ENCODE peak calls at places on chromosomes 5 and 9, in nine cellular contexts. One of them, this sample, is unnamed.

GRCh38 chr5:131475416-131476045 is 159.5 kb downstream of the RAPGEF6 start:
- DNase-seq in aorta: no peak
- DNase-seq in naive thymus-derived CD4-positive, alpha-beta T cell: no peak
- DNase-seq in tibial artery: no peak
- DNase-seq in sigmoid colon: no peak
- DNase-seq in keratinocyte: no peak
- DNase-seq in vagina: no peak
- DNase-seq in MG63: no peak
- DNase-seq in K562: no peak
- DNase-seq in this sample: no peak

GRCh38 chr5:638501-639252 is 26.5 kb downstream of the CEP72 start:
- DNase-seq in aorta: no peak
- DNase-seq in naive thymus-derived CD4-positive, alpha-beta T cell: no peak
- DNase-seq in tibial artery: no peak
- DNase-seq in sigmoid colon: no peak
- DNase-seq in keratinocyte: no peak
- DNase-seq in vagina: no peak
- DNase-seq in MG63: no peak
- DNase-seq in K562: no peak
- DNase-seq in this sample: no peak

GRCh38 chr5:39433838-39434237 is 9.1 kb upstream of the DAB2 start:
- DNase-seq in aorta: no peak
- DNase-seq in naive thymus-derived CD4-positive, alpha-beta T cell: no peak
- DNase-seq in tibial artery: no peak
- DNase-seq in sigmoid colon: no peak
- DNase-seq in keratinocyte: no peak
- DNase-seq in vagina: no peak
- DNase-seq in MG63: no peak
- DNase-seq in K562: no peak
- DNase-seq in this sample: no peak

GRCh38 chr5:91182763-91183162 is 200.4 kb downstream of the ARRDC3 start:
- DNase-seq in aorta: peak; percentile 46
- DNase-seq in naive thymus-derived CD4-positive, alpha-beta T cell: no peak
- DNase-seq in tibial artery: peak; percentile 39
- DNase-seq in sigmoid colon: no peak
- DNase-seq in keratinocyte: no peak
- DNase-seq in vagina: no peak
- DNase-seq in MG63: peak; percentile 64
- DNase-seq in K562: peak; percentile 36
- DNase-seq in this sample: no peak

GRCh38 chr9:106862115-106862945 is 636 bp upstream of the ZNF462 start:
- DNase-seq in aorta: peak; percentile 47
- DNase-seq in naive thymus-derived CD4-positive, alpha-beta T cell: no peak
- DNase-seq in tibial artery: no peak
- DNase-seq in sigmoid colon: peak; percentile 73
- DNase-seq in keratinocyte: no peak
- DNase-seq in vagina: no peak
- DNase-seq in MG63: no peak
- DNase-seq in K562: no peak
- DNase-seq in this sample: no peak

GRCh38 chr5:137995077-137995746 is 37.7 kb downstream of the FAM13B start:
- DNase-seq in aorta: no peak
- DNase-seq in naive thymus-derived CD4-positive, alpha-beta T cell: no peak
- DNase-seq in tibial artery: no peak
- DNase-seq in sigmoid colon: no peak
- DNase-seq in keratinocyte: no peak
- DNase-seq in vagina: no peak
- DNase-seq in MG63: no peak
- DNase-seq in K562: peak; percentile 81
- DNase-seq in this sample: no peak

GRCh38 chr9:127209948-127210621 is 54.5 kb upstream of the GARNL3 start:
- DNase-seq in aorta: no peak
- DNase-seq in naive thymus-derived CD4-positive, alpha-beta T cell: no peak
- DNase-seq in tibial artery: no peak
- DNase-seq in sigmoid colon: no peak
- DNase-seq in keratinocyte: no peak
- DNase-seq in vagina: no peak
- DNase-seq in MG63: no peak
- DNase-seq in K562: no peak
- DNase-seq in this sample: no peak

GRCh38 chr9:34437006-34437925 is 21.1 kb downstream of the FAM219A start:
- DNase-seq in aorta: no peak
- DNase-seq in naive thymus-derived CD4-positive, alpha-beta T cell: peak; percentile 70
- DNase-seq in tibial artery: peak; percentile 48
- DNase-seq in sigmoid colon: peak; percentile 70
- DNase-seq in keratinocyte: peak; percentile 45
- DNase-seq in vagina: no peak
- DNase-seq in MG63: no peak
- DNase-seq in K562: peak; percentile 76
- DNase-seq in this sample: peak; percentile 36

GRCh38 chr5:68332546-68332945 is 117.0 kb downstream of the PIK3R1 start:
- DNase-seq in aorta: no peak
- DNase-seq in naive thymus-derived CD4-positive, alpha-beta T cell: no peak
- DNase-seq in tibial artery: no peak
- DNase-seq in sigmoid colon: no peak
- DNase-seq in keratinocyte: no peak
- DNase-seq in vagina: no peak
- DNase-seq in MG63: no peak
- DNase-seq in K562: no peak
- DNase-seq in this sample: no peak

GRCh38 chr9:131382850-131383729 is 10.8 kb upstream of the PRRC2B start:
- DNase-seq in aorta: no peak
- DNase-seq in naive thymus-derived CD4-positive, alpha-beta T cell: no peak
- DNase-seq in tibial artery: no peak
- DNase-seq in sigmoid colon: peak; percentile 87
- DNase-seq in keratinocyte: no peak
- DNase-seq in vagina: no peak
- DNase-seq in MG63: peak; percentile 72
- DNase-seq in K562: no peak
- DNase-seq in this sample: no peak

GRCh38 chr5:1827410-1828397 is 26.5 kb downstream of the NDUFS6 start:
- DNase-seq in aorta: no peak
- DNase-seq in naive thymus-derived CD4-positive, alpha-beta T cell: peak; percentile 19
- DNase-seq in tibial artery: no peak
- DNase-seq in sigmoid colon: peak; percentile 45
- DNase-seq in keratinocyte: no peak
- DNase-seq in vagina: no peak
- DNase-seq in MG63: no peak
- DNase-seq in K562: peak; percentile 40
- DNase-seq in this sample: no peak

GRCh38 chr5:40514986-40515385 is 164.7 kb upstream of the PTGER4 start:
- DNase-seq in aorta: no peak
- DNase-seq in naive thymus-derived CD4-positive, alpha-beta T cell: peak; percentile 63
- DNase-seq in tibial artery: no peak
- DNase-seq in sigmoid colon: no peak
- DNase-seq in keratinocyte: no peak
- DNase-seq in vagina: no peak
- DNase-seq in MG63: no peak
- DNase-seq in K562: no peak
- DNase-seq in this sample: no peak

GRCh38 chr9:122642226-122642625 is 15.2 kb downstream of the OR1B1 start:
- DNase-seq in aorta: no peak
- DNase-seq in naive thymus-derived CD4-positive, alpha-beta T cell: no peak
- DNase-seq in tibial artery: no peak
- DNase-seq in sigmoid colon: no peak
- DNase-seq in keratinocyte: no peak
- DNase-seq in vagina: no peak
- DNase-seq in MG63: no peak
- DNase-seq in K562: peak; percentile 12
- DNase-seq in this sample: no peak

GRCh38 chr9:88980732-88981336 is 10.4 kb upstream of the S1PR3 start:
- DNase-seq in aorta: no peak
- DNase-seq in naive thymus-derived CD4-positive, alpha-beta T cell: no peak
- DNase-seq in tibial artery: peak; percentile 1
- DNase-seq in sigmoid colon: no peak
- DNase-seq in keratinocyte: no peak
- DNase-seq in vagina: peak; percentile 44
- DNase-seq in MG63: peak; percentile 64
- DNase-seq in K562: no peak
- DNase-seq in this sample: no peak

GRCh38 chr9:119951090-119951489 is 581.9 kb upstream of the BRINP1 start:
- DNase-seq in aorta: peak; percentile 44
- DNase-seq in naive thymus-derived CD4-positive, alpha-beta T cell: no peak
- DNase-seq in tibial artery: no peak
- DNase-seq in sigmoid colon: no peak
- DNase-seq in keratinocyte: no peak
- DNase-seq in vagina: no peak
- DNase-seq in MG63: peak; percentile 73
- DNase-seq in K562: no peak
- DNase-seq in this sample: no peak

GRCh38 chr5:126938461-126938860 is 91.9 kb downstream of the MARCHF3 start:
- DNase-seq in aorta: no peak
- DNase-seq in naive thymus-derived CD4-positive, alpha-beta T cell: no peak
- DNase-seq in tibial artery: no peak
- DNase-seq in sigmoid colon: no peak
- DNase-seq in keratinocyte: no peak
- DNase-seq in vagina: no peak
- DNase-seq in MG63: no peak
- DNase-seq in K562: no peak
- DNase-seq in this sample: no peak

GRCh38 chr9:29126783-29127182 is 1553.5 kb upstream of the C9orf72 start:
- DNase-seq in aorta: no peak
- DNase-seq in naive thymus-derived CD4-positive, alpha-beta T cell: no peak
- DNase-seq in tibial artery: no peak
- DNase-seq in sigmoid colon: no peak
- DNase-seq in keratinocyte: no peak
- DNase-seq in vagina: no peak
- DNase-seq in MG63: no peak
- DNase-seq in K562: no peak
- DNase-seq in this sample: no peak
- H3K9me3 ChIP-seq in aorta: no peaks in the 10 kb centered on the region
- H3K9me3 ChIP-seq in naive thymus-derived CD4-positive, alpha-beta T cell: no peaks in the 10 kb centered on the region
- H3K9me3 ChIP-seq in tibial artery: no peaks in the 10 kb centered on the region
- H3K9me3 ChIP-seq in sigmoid colon: no peaks in the 10 kb centered on the region
- H3K9me3 ChIP-seq in keratinocyte: peaks cover 2% of the 10 kb centered on the region
- H3K9me3 ChIP-seq in vagina: no peaks in the 10 kb centered on the region
- H3K9me3 ChIP-seq in MG63: peaks cover 6% of the 10 kb centered on the region
- H3K9me3 ChIP-seq in K562: no peaks in the 10 kb centered on the region
- H3K9me3 ChIP-seq in this sample: no peaks in the 10 kb centered on the region

GRCh38 chr5:20949636-20950035 is 961.6 kb upstream of the CDH18 start:
- DNase-seq in aorta: no peak
- DNase-seq in naive thymus-derived CD4-positive, alpha-beta T cell: no peak
- DNase-seq in tibial artery: no peak
- DNase-seq in sigmoid colon: no peak
- DNase-seq in keratinocyte: no peak
- DNase-seq in vagina: no peak
- DNase-seq in MG63: no peak
- DNase-seq in K562: no peak
- DNase-seq in this sample: no peak
- H3K9me3 ChIP-seq in aorta: no peaks in the 10 kb centered on the region
- H3K9me3 ChIP-seq in naive thymus-derived CD4-positive, alpha-beta T cell: no peaks in the 10 kb centered on the region
- H3K9me3 ChIP-seq in tibial artery: no peaks in the 10 kb centered on the region
- H3K9me3 ChIP-seq in sigmoid colon: no peaks in the 10 kb centered on the region
- H3K9me3 ChIP-seq in keratinocyte: no peaks in the 10 kb centered on the region
- H3K9me3 ChIP-seq in vagina: no peaks in the 10 kb centered on the region
- H3K9me3 ChIP-seq in MG63: peaks cover under 1% of the 10 kb centered on the region
- H3K9me3 ChIP-seq in K562: no peaks in the 10 kb centered on the region
- H3K9me3 ChIP-seq in this sample: no peaks in the 10 kb centered on the region

DNA sequence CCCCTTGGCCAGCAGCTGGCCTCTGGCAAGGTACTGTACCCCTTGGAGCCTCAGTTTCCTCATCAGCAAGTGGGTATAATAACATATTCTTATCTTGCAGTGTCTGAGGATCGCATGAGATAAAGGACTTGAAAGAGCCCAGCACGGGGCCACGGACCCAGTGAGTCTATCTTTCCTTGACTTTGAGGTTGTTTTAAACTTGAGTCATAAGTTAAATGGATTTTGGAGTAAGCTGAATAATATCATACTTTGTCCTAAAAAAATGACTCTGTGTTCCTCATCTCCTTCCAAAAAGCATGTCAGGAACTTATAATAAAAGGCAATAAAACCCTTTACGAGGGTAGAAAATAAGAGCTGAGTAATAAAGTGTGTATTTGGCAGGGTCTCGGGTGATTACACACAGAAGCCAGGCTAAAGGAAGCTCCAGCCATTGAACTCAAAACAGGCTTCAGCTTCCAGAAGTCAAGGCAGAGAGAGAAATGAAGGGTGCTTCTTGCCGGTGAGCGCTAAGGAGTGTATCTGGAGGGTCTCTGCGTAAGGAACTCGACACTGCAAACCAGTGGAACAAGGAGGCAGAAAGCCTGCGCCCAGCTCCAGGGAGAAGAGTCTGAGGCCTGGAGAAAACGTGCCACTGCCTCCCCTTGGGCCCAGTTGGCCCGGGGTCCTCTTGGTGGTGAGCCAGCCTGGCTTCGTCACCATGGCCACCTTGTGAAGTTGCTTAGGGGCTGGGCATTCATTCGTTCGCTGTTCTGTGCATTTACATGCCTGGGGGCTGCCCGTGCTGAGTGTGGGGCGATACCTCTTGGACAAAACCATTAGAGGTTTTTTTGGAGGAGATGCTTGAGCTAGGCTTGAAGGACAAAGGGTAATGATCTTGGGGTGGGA is 72.4 kb upstream of the PHYKPL start:
- DNase-seq in aorta: no peak
- DNase-seq in naive thymus-derived CD4-positive, alpha-beta T cell: no peak
- DNase-seq in tibial artery: peak; percentile 20
- DNase-seq in sigmoid colon: peak; percentile 55
- DNase-seq in keratinocyte: no peak
- DNase-seq in vagina: no peak
- DNase-seq in MG63: peak; percentile 80
- DNase-seq in K562: no peak
- DNase-seq in this sample: no peak
- H3K9me3 ChIP-seq in aorta: peaks cover 4% of the 10 kb centered on the region
- H3K9me3 ChIP-seq in naive thymus-derived CD4-positive, alpha-beta T cell: no peaks in the 10 kb centered on the region
- H3K9me3 ChIP-seq in tibial artery: no peaks in the 10 kb centered on the region
- H3K9me3 ChIP-seq in sigmoid colon: no peaks in the 10 kb centered on the region
- H3K9me3 ChIP-seq in keratinocyte: no peaks in the 10 kb centered on the region
- H3K9me3 ChIP-seq in vagina: no peaks in the 10 kb centered on the region
- H3K9me3 ChIP-seq in MG63: no peaks in the 10 kb centered on the region
- H3K9me3 ChIP-seq in K562: no peaks in the 10 kb centered on the region
- H3K9me3 ChIP-seq in this sample: no peaks in the 10 kb centered on the region

DNA sequence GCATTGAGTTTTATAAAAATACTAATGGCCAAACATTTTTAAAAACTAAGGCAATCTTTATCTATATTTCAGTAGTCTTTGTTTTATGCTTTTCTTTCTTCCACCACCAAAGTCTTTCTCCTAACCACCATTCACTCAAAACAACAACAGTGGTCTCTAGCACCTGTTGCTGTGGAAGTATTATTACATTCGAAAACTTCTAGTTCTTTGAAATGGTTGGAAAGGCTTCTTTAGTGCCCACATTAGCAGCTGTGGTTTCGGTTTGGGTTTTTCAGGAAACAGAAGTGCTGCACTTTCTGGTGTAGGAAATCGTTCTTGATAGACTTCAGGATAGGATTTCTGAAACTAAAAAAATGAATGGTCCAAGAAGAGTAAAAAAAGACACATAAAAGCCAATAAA is 102.4 kb downstream of the DEPDC1B start:
- DNase-seq in aorta: no peak
- DNase-seq in naive thymus-derived CD4-positive, alpha-beta T cell: no peak
- DNase-seq in tibial artery: no peak
- DNase-seq in sigmoid colon: no peak
- DNase-seq in keratinocyte: no peak
- DNase-seq in vagina: no peak
- DNase-seq in MG63: no peak
- DNase-seq in K562: no peak
- DNase-seq in this sample: no peak
- H3K9me3 ChIP-seq in aorta: no peaks in the 10 kb centered on the region
- H3K9me3 ChIP-seq in naive thymus-derived CD4-positive, alpha-beta T cell: no peaks in the 10 kb centered on the region
- H3K9me3 ChIP-seq in tibial artery: peaks cover 3% of the 10 kb centered on the region
- H3K9me3 ChIP-seq in sigmoid colon: no peaks in the 10 kb centered on the region
- H3K9me3 ChIP-seq in keratinocyte: no peaks in the 10 kb centered on the region
- H3K9me3 ChIP-seq in vagina: no peaks in the 10 kb centered on the region
- H3K9me3 ChIP-seq in MG63: no peaks in the 10 kb centered on the region
- H3K9me3 ChIP-seq in K562: no peaks in the 10 kb centered on the region
- H3K9me3 ChIP-seq in this sample: no peaks in the 10 kb centered on the region

GRCh38 chr5:27318701-27319100 is 280.3 kb upstream of the CDH9 start:
- DNase-seq in aorta: no peak
- DNase-seq in naive thymus-derived CD4-positive, alpha-beta T cell: no peak
- DNase-seq in tibial artery: no peak
- DNase-seq in sigmoid colon: no peak
- DNase-seq in keratinocyte: no peak
- DNase-seq in vagina: no peak
- DNase-seq in MG63: no peak
- DNase-seq in K562: no peak
- DNase-seq in this sample: no peak
- H3K9me3 ChIP-seq in aorta: no peaks in the 10 kb centered on the region
- H3K9me3 ChIP-seq in naive thymus-derived CD4-positive, alpha-beta T cell: no peaks in the 10 kb centered on the region
- H3K9me3 ChIP-seq in tibial artery: no peaks in the 10 kb centered on the region
- H3K9me3 ChIP-seq in sigmoid colon: no peaks in the 10 kb centered on the region
- H3K9me3 ChIP-seq in keratinocyte: no peaks in the 10 kb centered on the region
- H3K9me3 ChIP-seq in vagina: no peaks in the 10 kb centered on the region
- H3K9me3 ChIP-seq in MG63: no peaks in the 10 kb centered on the region
- H3K9me3 ChIP-seq in K562: no peaks in the 10 kb centered on the region
- H3K9me3 ChIP-seq in this sample: no peaks in the 10 kb centered on the region